ENCODE peak calls at places on chromosomes 12 and 14, in six cellular contexts. R, D, Z, I, X and G are unnamed samples.
A peak's percentile ranks its signal among the peaks of the same experiment; 100 is the strongest.

GRCh38 chr12:64610660-64611429 is 550 bp downstream of the RASSF3 start:
- DNase-seq in D (peak; percentile 70), I (no peak), X (no peak), R (peak; percentile 59), Z (peak; percentile 61), G (peak; percentile 83)

GRCh38 chr14:69625299-69626131 is 14.1 kb downstream of the SUSD6 start:
- DNase-seq in I (peak; percentile 82), X (no peak), R (peak; percentile 27), Z (peak; percentile 53), D (peak; percentile 67), G (peak; percentile 70)

GRCh38 chr12:92144631-92145480 is 790 bp downstream of the BTG1 start:
- DNase-seq in X (no peak), D (peak; percentile 65), Z (peak; percentile 49), I (no peak), R (peak; percentile 67), G (no peak)

GRCh38 chr14:92546347-92547053 is 32.9 kb downstream of the RIN3 start:
- DNase-seq in X (peak; percentile 42), D (no peak), R (peak; percentile 72), Z (no peak), I (no peak), G (no peak)

GRCh38 chr12:51826881-51827280 is 21.6 kb downstream of the FIGNL2 start:
- DNase-seq in I (no peak), R (no peak), D (no peak), Z (no peak), X (no peak), G (no peak)

GRCh38 chr14:99349721-99350495 is 77.9 kb upstream of the BCL11B start:
- DNase-seq in Z (no peak), R (no peak), D (no peak), I (no peak), X (no peak), G (no peak)

GRCh38 chr12:4824415-4824814 is 85.3 kb upstream of the KCNA1 start:
- DNase-seq in X (no peak), R (peak; percentile 14), I (no peak), D (no peak), Z (peak; percentile 39), G (no peak)

GRCh38 chr12:128817115-128818015 is 6.4 kb downstream of the SLC15A4 start:
- DNase-seq in D (no peak), Z (peak; percentile 61), I (no peak), X (no peak), R (no peak), G (peak; percentile 58)

GRCh38 chr12:39378346-39378745 is 64.6 kb downstream of the KIF21A start:
- DNase-seq in Z (peak; percentile 28), R (no peak), X (no peak), D (no peak), I (no peak), G (no peak)

GRCh38 chr12:92717202-92717601 is 14.4 kb downstream of the PLEKHG7 start:
- DNase-seq in D (no peak), R (peak; percentile 52), I (no peak), X (no peak), Z (peak; percentile 77), G (no peak)

GRCh38 chr12:57242691-57243454 is 8.1 kb downstream of the STAC3 start:
- DNase-seq in D (peak; percentile 73), I (no peak), Z (peak; percentile 57), R (no peak), X (no peak), G (peak; percentile 72)

GRCh38 chr12:104121001-104121400 is 17.0 kb downstream of the NFYB start:
- DNase-seq in Z (peak; percentile 58), I (no peak), X (peak; percentile 29), R (peak; percentile 50), D (no peak), G (no peak)

GRCh38 chr14:32417956-32418552 is 89.0 kb downstream of the AKAP6 start:
- DNase-seq in D (no peak), X (no peak), R (peak; percentile 41), I (no peak), Z (peak; percentile 75), G (no peak)

GRCh38 chr12:6979453-6979852 is 8.7 kb downstream of the EMG1 start:
- DNase-seq in Z (no peak), R (no peak), I (no peak), X (no peak), D (no peak), G (no peak)

GRCh38 chr12:6980075-6980474 is 9.4 kb downstream of the EMG1 start:
- DNase-seq in R (no peak), I (no peak), Z (no peak), D (no peak), X (no peak), G (no peak)

GRCh38 chr12:6981152-6982052 is 10.7 kb downstream of the EMG1 start:
- DNase-seq in Z (no peak), D (no peak), X (no peak), I (no peak), R (no peak), G (no peak)

GRCh38 chr12:6980740-6981139 is 10.0 kb downstream of the EMG1 start:
- DNase-seq in D (no peak), X (no peak), I (no peak), Z (no peak), R (peak; percentile 33), G (no peak)

DNA sequence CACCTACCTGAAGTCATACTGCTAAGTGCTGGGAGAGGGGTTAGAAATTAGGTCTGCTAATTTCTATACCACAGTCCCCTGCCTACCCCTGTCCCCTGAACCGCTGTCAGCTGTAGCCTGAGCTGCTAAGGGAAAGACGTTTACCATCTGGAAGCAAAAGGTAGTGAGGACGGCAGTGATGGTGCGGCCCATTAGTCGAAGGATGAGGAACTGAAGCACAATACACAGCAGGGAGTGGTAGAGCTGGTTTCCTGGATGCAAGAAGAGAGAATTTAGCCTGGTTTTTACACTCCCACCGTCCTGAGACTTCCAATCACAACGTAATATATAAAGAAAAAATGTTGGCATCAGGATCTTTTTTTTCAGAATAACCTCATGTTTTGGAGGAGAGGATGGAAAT is 11.8 kb downstream of the EMG1 start:
- DNase-seq in X (no peak), D (no peak), I (no peak), R (no peak), Z (no peak), G (no peak)
- TF ChIP-seq CTCF in X (no peak), D (no peak), I (no peak), R (no peak), Z (no peak), G (no peak)

GRCh38 chr12:31702047-31702446 is 26.8 kb downstream of the AMN1 start:
- DNase-seq in X (no peak), R (peak; percentile 9), Z (peak; percentile 55), D (no peak), I (no peak), G (no peak)
- TF ChIP-seq CTCF in X (peak; percentile 16), R (peak; percentile 14), Z (peak; percentile 32), D (no peak), I (no peak), G (no peak)

GRCh38 chr14:36066636-36067035 is 109.9 kb downstream of the PTCSC3 start:
- DNase-seq in Z (no peak), X (no peak), I (no peak), D (no peak), R (no peak), G (no peak)

GRCh38 chr14:36067428-36068187 is 108.9 kb downstream of the PTCSC3 start:
- DNase-seq in R (no peak), X (no peak), Z (no peak), I (no peak), D (no peak), G (no peak)

GRCh38 chr14:36068777-36069534 is 107.6 kb downstream of the PTCSC3 start:
- DNase-seq in D (no peak), Z (peak; percentile 7), I (no peak), R (no peak), X (no peak), G (no peak)

GRCh38 chr14:36070056-36071043 is 106.2 kb downstream of the PTCSC3 start:
- DNase-seq in R (peak; percentile 36), X (peak; percentile 32), D (no peak), I (no peak), Z (peak; percentile 68), G (peak; percentile 51)

GRCh38 chr14:36069535-36069900 is 107.0 kb downstream of the PTCSC3 start:
- DNase-seq in X (no peak), Z (peak; percentile 35), R (no peak), D (peak; percentile 9), I (no peak), G (peak; percentile 59)
- TF ChIP-seq CTCF in X (peak; percentile 60), Z (peak; percentile 61), R (peak; percentile 51), D (peak; percentile 64), I (peak; percentile 83), G (peak; percentile 64)

GRCh38 chr12:29901585-29901984 is 117.8 kb upstream of the TMTC1 start:
- DNase-seq in R (no peak), X (no peak), Z (no peak), D (no peak), I (no peak), G (no peak)
- TF ChIP-seq CTCF in R (no peak), X (peak; percentile 2), Z (peak; percentile 21), D (no peak), I (no peak), G (no peak)

GRCh38 chr14:48622980-48623379 is 947.6 kb upstream of the MDGA2 start:
- DNase-seq in X (no peak), R (no peak), I (no peak), Z (no peak), D (no peak), G (no peak)
- TF ChIP-seq CTCF in X (no peak), R (no peak), I (no peak), Z (no peak), D (no peak), G (no peak)

DNA sequence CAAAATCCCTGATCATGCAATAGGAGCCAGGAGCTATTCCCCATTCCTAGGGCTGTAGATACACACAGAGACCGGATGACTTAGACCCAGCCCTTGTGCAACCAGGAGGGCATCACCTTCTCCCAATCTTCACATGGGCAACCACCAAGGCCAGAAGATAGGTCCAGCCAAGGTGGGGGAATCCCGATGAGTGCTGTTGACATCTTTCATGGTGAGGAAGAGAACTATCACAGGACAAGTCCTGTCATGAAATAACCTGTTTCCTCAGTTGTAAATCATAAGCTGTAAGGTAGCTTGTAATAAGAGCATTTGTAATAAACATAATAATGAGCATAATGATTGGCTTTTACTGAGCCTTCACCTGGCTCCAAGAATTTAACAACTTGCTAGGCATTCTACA is 89.5 kb downstream of the GCH1 start:
- DNase-seq in D (no peak), I (no peak), R (no peak), Z (no peak), X (no peak), G (no peak)
- TF ChIP-seq CTCF in D (no peak), I (no peak), R (no peak), Z (no peak), X (no peak), G (no peak)

GRCh38 chr14:91142214-91142668 is 28.4 kb downstream of the DGLUCY start:
- DNase-seq in X (no peak), Z (no peak), D (no peak), I (peak; percentile 72), R (no peak), G (peak; percentile 79)
- TF ChIP-seq CTCF in X (no peak), Z (no peak), D (no peak), I (no peak), R (no peak), G (no peak)